ENCODE peak calls at places on chromosome 6, in ten cellular contexts. O is smooth muscle cell of the brain vasculature; Q is right lobe of liver; L is NCI-H1092 treated with DMSO at 0.1 percent for 48 hours; G is nephron progenitor cell; X is T-helper 17 cell; S is stimulated activated CD8-positive, alpha-beta memory T cell treated with anti-CD3 and anti-CD28 coated beads, Interleukin-15, amount 100 ng/mL, for 1 hour; A is hepatic stellate cell; E is tibial artery; P is mammary epithelial cell. T is an unnamed sample.

GRCh38 chr6:157981132-157981394 is 600 bp upstream of the SYNJ2 start:
- DNase-seq in O (no peak), Q (peak), L (no peak), G (no peak), X (no peak), S (no peak), A (no peak), E (no peak), P (no peak), T (no peak)

GRCh38 chr6:160082627-160083026 is 39.0 kb upstream of the SLC22A1 start:
- DNase-seq in O (no peak), Q (no peak), L (no peak), G (no peak), X (no peak), S (no peak), A (no peak), E (no peak), P (peak), T (no peak)

GRCh38 chr6:19830171-19830570 is 7.0 kb upstream of the ID4 start:
- DNase-seq in O (no peak), Q (no peak), L (no peak), G (no peak), X (no peak), S (no peak), A (peak), E (no peak), P (no peak), T (peak)

GRCh38 chr6:108736832-108737231 is 111.4 kb upstream of the ARMC2 start:
- DNase-seq in O (no peak), Q (no peak), L (no peak), G (no peak), X (no peak), S (no peak), A (peak), E (peak), P (peak), T (peak)

GRCh38 chr6:10463491-10464481 is 48.9 kb upstream of the TFAP2A start:
- DNase-seq in O (no peak), Q (no peak), L (no peak), G (no peak), X (no peak), S (no peak), A (no peak), E (no peak), P (no peak), T (no peak)

GRCh38 chr6:148218542-148219258 is 123.9 kb upstream of the SASH1 start:
- DNase-seq in O (no peak), Q (no peak), L (no peak), G (no peak), X (no peak), S (no peak), A (no peak), E (no peak), P (no peak), T (no peak)

GRCh38 chr6:6972456-6972855 is 135.3 kb upstream of the RREB1 start:
- DNase-seq in O (no peak), Q (no peak), L (no peak), G (no peak), X (no peak), S (no peak), A (no peak), E (no peak), P (peak), T (peak)

GRCh38 chr6:8589941-8590676 is 154.8 kb upstream of the SLC35B3 start:
- DNase-seq in O (no peak), Q (no peak), L (no peak), G (peak), X (no peak), S (no peak), A (no peak), E (no peak), P (no peak), T (no peak)

GRCh38 chr6:47160702-47161101 is 118.6 kb upstream of the ADGRF1 start:
- DNase-seq in O (no peak), Q (no peak), L (no peak), G (no peak), X (no peak), S (no peak), A (no peak), E (no peak), P (no peak), T (no peak)

GRCh38 chr6:36249010-36249409 is 20.9 kb upstream of the PNPLA1 start:
- DNase-seq in O (peak), Q (no peak), L (no peak), G (no peak), X (no peak), S (no peak), A (peak), E (no peak), P (peak), T (peak)

GRCh38 chr6:56491606-56492328 is 150.9 kb downstream of the DST start:
- DNase-seq in O (no peak), Q (no peak), L (no peak), G (no peak), X (no peak), S (no peak), A (no peak), E (peak), P (peak), T (peak)

GRCh38 chr6:27148404-27148795 is 99.1 kb upstream of the PRSS16 start:
- DNase-seq in O (no peak), Q (no peak), L (no peak), G (no peak), X (no peak), S (no peak), A (no peak), E (no peak), P (no peak), T (no peak)

GRCh38 chr6:63100066-63100465 is 111.2 kb upstream of the FKBP1C start:
- DNase-seq in O (no peak), Q (no peak), L (no peak), G (no peak), X (no peak), S (no peak), A (no peak), E (no peak), P (no peak), T (no peak)

GRCh38 chr6:110875548-110876169 is 1.1 kb downstream of the AMD1 start:
- DNase-seq in O (no peak), Q (peak), L (no peak), G (peak), X (peak), S (peak), A (peak), E (peak), P (peak), T (peak)

GRCh38 chr6:157557541-157557940 is 176.6 kb downstream of the ZDHHC14 start:
- DNase-seq in O (no peak), Q (no peak), L (no peak), G (no peak), X (no peak), S (no peak), A (no peak), E (no peak), P (no peak), T (no peak)

GRCh38 chr6:33427585-33428218 is 7.8 kb downstream of the SYNGAP1 start:
- DNase-seq in O (no peak), Q (peak), L (no peak), G (peak), X (peak), S (no peak), A (peak), E (peak), P (no peak), T (no peak)

GRCh38 chr6:122214605-122215318 is 184.7 kb upstream of the HSF2 start:
- DNase-seq in O (no peak), Q (no peak), L (no peak), G (no peak), X (no peak), S (no peak), A (no peak), E (no peak), P (no peak), T (no peak)

GRCh38 chr6:24721461-24722215 is 2.7 kb upstream of the C6orf62 start:
- DNase-seq in O (no peak), Q (peak), L (peak), G (no peak), X (peak), S (peak), A (peak), E (peak), P (no peak), T (no peak)

GRCh38 chr6:151620179-151620578 is 126.4 kb downstream of the CCDC170 start:
- DNase-seq in O (no peak), Q (no peak), L (no peak), G (no peak), X (no peak), S (no peak), A (no peak), E (no peak), P (no peak), T (no peak)

GRCh38 chr6:147986891-147987290 is 355.7 kb upstream of the SASH1 start:
- DNase-seq in O (no peak), Q (no peak), L (no peak), G (no peak), X (no peak), S (no peak), A (no peak), E (no peak), P (no peak), T (peak)

GRCh38 chr6:3798211-3798909 is 46.8 kb upstream of the PXDC1 start:
- DNase-seq in O (no peak), Q (no peak), L (peak), G (no peak), X (no peak), S (no peak), A (no peak), E (no peak), P (no peak), T (no peak)

GRCh38 chr6:33710296-33711121 is 991 bp downstream of the UQCC2 start:
- DNase-seq in O (no peak), Q (no peak), L (no peak), G (no peak), X (no peak), S (no peak), A (no peak), E (no peak), P (no peak), T (no peak)

T was measured in cardiac fibroblast.